ENCODE peak calls at places on chromosomes 16 and 17, in ten cellular contexts. X, T, L, H, N, J, Y, R, M and D are unnamed samples.

GRCh38 chr16:85986931-85987749 is 88.2 kb downstream of the IRF8 start:
- DNase-seq in X (no peak), T (no peak), L (peak; percentile 69), H (no peak), N (no peak), J (peak; percentile 78), Y (no peak), R (peak; percentile 16), M (no peak), D (no peak)

GRCh38 chr16:71937868-71938510 is 42.7 kb downstream of the IST1 start:
- DNase-seq in X (no peak), T (no peak), L (no peak), H (no peak), N (no peak), J (no peak), Y (no peak), R (no peak), M (no peak), D (no peak)

GRCh38 chr16:73113326-73113720 is 65.4 kb upstream of the ZFHX3 start:
- DNase-seq in X (peak; percentile 82), T (no peak), L (no peak), H (no peak), N (peak; percentile 48), J (no peak), Y (peak; percentile 27), R (no peak), M (peak; percentile 55), D (peak; percentile 41)

GRCh38 chr17:14471052-14471451 is 170.2 kb downstream of the HS3ST3B1 start:
- DNase-seq in X (peak; percentile 21), T (peak; percentile 90), L (no peak), H (no peak), N (peak; percentile 92), J (no peak), Y (peak; percentile 6), R (no peak), M (peak; percentile 2), D (peak; percentile 51)

GRCh38 chr16:55701442-55702319 is 45.9 kb downstream of the SLC6A2 start:
- DNase-seq in X (peak; percentile 38), T (no peak), L (peak; percentile 70), H (no peak), N (peak; percentile 63), J (peak; percentile 65), Y (peak; percentile 51), R (peak; percentile 35), M (peak; percentile 59), D (no peak)

GRCh38 chr16:90018297-90019200 is 707 bp downstream of the DBNDD1 start:
- DNase-seq in X (no peak), T (no peak), L (peak; percentile 58), H (no peak), N (peak; percentile 39), J (peak; percentile 70), Y (no peak), R (no peak), M (no peak), D (no peak)

GRCh38 chr17:32136856-32137255 is 5.4 kb upstream of the RHOT1 start:
- DNase-seq in X (no peak), T (no peak), L (no peak), H (peak; percentile 7), N (no peak), J (no peak), Y (no peak), R (no peak), M (no peak), D (no peak)

GRCh38 chr17:200604-200985 is 19.1 kb upstream of the DOC2B start:
- DNase-seq in X (no peak), T (no peak), L (no peak), H (no peak), N (no peak), J (no peak), Y (no peak), R (no peak), M (no peak), D (no peak)

GRCh38 chr17:77451271-77451893 is 310.6 kb downstream of the SEC14L1 start:
- DNase-seq in X (peak; percentile 60), T (no peak), L (peak; percentile 97), H (peak; percentile 93), N (peak; percentile 83), J (peak; percentile 93), Y (peak; percentile 62), R (no peak), M (peak; percentile 75), D (no peak)

GRCh38 chr16:72532896-72533295 is 360.9 kb upstream of the PMFBP1 start:
- DNase-seq in X (no peak), T (no peak), L (no peak), H (no peak), N (no peak), J (no peak), Y (peak; percentile 25), R (no peak), M (peak; percentile 38), D (no peak)

GRCh38 chr17:50100921-50101345 is 5.8 kb downstream of the PDK2 start:
- DNase-seq in X (no peak), T (no peak), L (no peak), H (peak; percentile 72), N (peak; percentile 45), J (no peak), Y (no peak), R (no peak), M (no peak), D (no peak)

GRCh38 chr17:8801135-8801840 is 2.1 kb upstream of the MFSD6L start:
- DNase-seq in X (peak; percentile 37), T (no peak), L (no peak), H (no peak), N (no peak), J (no peak), Y (no peak), R (no peak), M (no peak), D (no peak)

GRCh38 chr17:2594657-2595085 is 1.2 kb downstream of the PAFAH1B1 start:
- DNase-seq in X (no peak), T (no peak), L (no peak), H (no peak), N (no peak), J (no peak), Y (no peak), R (no peak), M (no peak), D (no peak)

GRCh38 chr17:10127819-10128375 is 70.5 kb downstream of the GAS7 start:
- DNase-seq in X (no peak), T (peak; percentile 84), L (peak; percentile 73), H (peak; percentile 68), N (peak; percentile 91), J (no peak), Y (peak; percentile 96), R (no peak), M (peak; percentile 89), D (peak; percentile 93)

GRCh38 chr17:68133370-68134045 is 98.0 kb downstream of the KPNA2 start:
- DNase-seq in X (no peak), T (no peak), L (peak; percentile 24), H (no peak), N (no peak), J (no peak), Y (no peak), R (peak; percentile 16), M (no peak), D (no peak)

GRCh38 chr17:1340371-1340770 is 59.7 kb downstream of the YWHAE start:
- DNase-seq in X (no peak), T (no peak), L (no peak), H (no peak), N (no peak), J (no peak), Y (no peak), R (no peak), M (no peak), D (no peak)

DNA sequence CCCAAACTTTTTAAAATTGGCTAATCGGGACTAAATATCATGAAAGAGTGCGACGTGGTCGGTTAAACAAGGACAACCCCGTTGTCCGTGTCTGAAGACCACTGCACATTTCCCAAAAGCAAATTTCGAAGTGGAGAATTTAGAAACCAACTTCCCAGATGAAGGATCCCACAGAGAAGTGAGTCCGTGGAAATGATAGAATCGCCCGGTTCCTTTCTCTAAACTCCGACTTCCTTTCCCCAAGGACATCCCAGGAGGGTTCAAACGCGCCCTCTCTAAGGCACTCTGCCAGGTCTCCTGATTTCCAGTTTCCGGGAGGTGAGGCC is 1.2 kb upstream of the MMP15 start:
- DNase-seq in X (no peak), T (no peak), L (no peak), H (no peak), N (no peak), J (no peak), Y (no peak), R (no peak), M (no peak), D (no peak)
- H3K4me3 ChIP-seq in X (no peak overlapping the region), T (no peak overlapping the region), L (peak overlapping the region; percentile 97), H (peak overlapping the region; percentile 63), N (no peak overlapping the region), J (no peak overlapping the region), Y (no peak overlapping the region), R (no peak overlapping the region), M (no peak overlapping the region), D (no peak overlapping the region)

DNA sequence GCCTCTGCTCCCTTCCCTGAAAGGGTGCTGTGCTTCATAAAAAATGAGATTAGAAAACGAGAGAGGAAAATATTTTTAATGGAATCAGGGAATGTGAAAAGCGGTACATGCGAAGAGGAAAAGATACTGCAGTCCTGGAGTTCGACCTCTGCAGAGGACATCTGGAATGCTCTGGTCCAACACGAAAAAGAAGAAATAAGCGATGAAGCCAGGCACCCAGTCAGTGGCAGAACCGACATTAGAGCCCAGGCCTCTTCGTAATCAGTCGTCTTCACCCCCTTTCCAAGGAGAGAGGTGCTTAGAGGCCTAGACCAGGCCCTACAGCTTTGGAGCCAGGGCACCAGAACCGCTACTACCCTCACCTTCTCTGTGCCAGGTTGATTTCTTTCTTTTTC is 459 bp upstream of the MARCHF10 start:
- DNase-seq in X (no peak), T (no peak), L (no peak), H (no peak), N (no peak), J (no peak), Y (no peak), R (no peak), M (no peak), D (no peak)
- H3K4me3 ChIP-seq in X (no peak overlapping the region), T (no peak overlapping the region), L (peak overlapping the region; percentile 53), H (peak overlapping the region; percentile 44), N (no peak overlapping the region), J (no peak overlapping the region), Y (no peak overlapping the region), R (peak overlapping the region; percentile 43), M (no peak overlapping the region), D (no peak overlapping the region)

DNA sequence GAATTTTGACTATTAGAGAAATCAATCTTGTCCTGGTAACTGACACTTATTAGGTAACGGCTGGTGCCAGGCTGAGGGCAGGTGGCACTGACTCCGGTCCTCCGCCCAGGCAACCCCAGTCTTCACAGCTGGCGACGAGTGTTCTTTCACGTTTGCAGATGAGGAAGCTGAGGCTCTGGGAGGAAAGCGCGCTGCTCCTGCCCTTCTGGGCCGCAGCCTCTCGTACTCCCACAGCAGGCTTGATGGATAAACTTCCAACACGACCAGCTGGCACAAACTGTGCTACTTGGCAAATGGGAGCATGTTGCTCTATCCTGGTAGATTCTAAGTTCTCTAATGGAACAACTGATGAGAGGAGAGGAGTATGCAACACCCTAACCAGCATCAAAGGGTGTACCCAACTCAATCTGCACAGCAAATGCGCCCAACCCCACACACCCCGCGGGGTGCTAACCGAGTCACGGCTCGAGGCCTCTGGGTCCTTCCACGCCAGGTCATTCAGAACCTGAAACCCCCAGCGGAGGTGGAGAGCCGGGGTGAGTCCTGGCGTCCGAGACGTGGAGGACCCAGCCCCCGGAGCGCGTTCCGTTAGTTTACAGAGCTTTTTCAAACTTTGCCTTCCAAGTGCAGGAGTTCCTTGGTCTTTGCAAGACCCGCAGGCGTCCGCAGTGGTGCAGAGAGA is 477 bp upstream of the SLC47A1 start:
- DNase-seq in X (no peak), T (no peak), L (no peak), H (no peak), N (no peak), J (no peak), Y (no peak), R (no peak), M (no peak), D (no peak)
- H3K4me3 ChIP-seq in X (no peak overlapping the region), T (peak overlapping the region; percentile 11), L (peak overlapping the region; percentile 63), H (peak overlapping the region; percentile 67), N (peak overlapping the region; percentile 41), J (peak overlapping the region; percentile 82), Y (peak overlapping the region; percentile 31), R (peak overlapping the region; percentile 34), M (peak overlapping the region; percentile 55), D (peak overlapping the region; percentile 36)

GRCh38 chr17:57943645-57944044 is 11.6 kb downstream of the CUEDC1 start:
- DNase-seq in X (no peak), T (no peak), L (no peak), H (no peak), N (no peak), J (no peak), Y (no peak), R (no peak), M (no peak), D (no peak)
- H3K4me3 ChIP-seq in X (no peak overlapping the region), T (no peak overlapping the region), L (no peak overlapping the region), H (no peak overlapping the region), N (no peak overlapping the region), J (no peak overlapping the region), Y (no peak overlapping the region), R (no peak overlapping the region), M (no peak overlapping the region), D (no peak overlapping the region)